ENCODE peak calls at places on chromosome 16, in eight cellular contexts. One of them, this sample, is unnamed.
A peak's percentile ranks its signal among the peaks of the same experiment; 100 is the strongest.

GRCh38 chr16:4869147-4869790 is 22.0 kb downstream of the UBN1 start:
- DNase-seq in hepatocyte: peak; percentile 56
- DNase-seq in putamen: no peak
- DNase-seq in activated T-helper 1 cell treated with Interleukin-2 at 50 U/mL for 16 hours: no peak
- DNase-seq in GDM1: no peak
- DNase-seq in Panc1: no peak
- DNase-seq in GM19239: no peak
- DNase-seq in nephron progenitor cell: no peak
- DNase-seq in this sample: no peak

GRCh38 chr16:31071861-31072260 is 2.2 kb downstream of the ZNF668 start:
- DNase-seq in hepatocyte: peak; percentile 12
- DNase-seq in putamen: no peak
- DNase-seq in activated T-helper 1 cell treated with Interleukin-2 at 50 U/mL for 16 hours: no peak
- DNase-seq in GDM1: no peak
- DNase-seq in Panc1: no peak
- DNase-seq in GM19239: no peak
- DNase-seq in nephron progenitor cell: no peak
- DNase-seq in this sample: peak; percentile 16

GRCh38 chr16:76932541-76933211 is 258.3 kb upstream of the MON1B start:
- DNase-seq in hepatocyte: no peak
- DNase-seq in putamen: no peak
- DNase-seq in activated T-helper 1 cell treated with Interleukin-2 at 50 U/mL for 16 hours: no peak
- DNase-seq in GDM1: no peak
- DNase-seq in Panc1: no peak
- DNase-seq in GM19239: no peak
- DNase-seq in nephron progenitor cell: no peak
- DNase-seq in this sample: no peak

GRCh38 chr16:89314357-89314756 is 96.9 kb downstream of the ZNF778 start:
- DNase-seq in hepatocyte: no peak
- DNase-seq in putamen: no peak
- DNase-seq in activated T-helper 1 cell treated with Interleukin-2 at 50 U/mL for 16 hours: peak; percentile 56
- DNase-seq in GDM1: no peak
- DNase-seq in Panc1: no peak
- DNase-seq in GM19239: no peak
- DNase-seq in nephron progenitor cell: no peak
- DNase-seq in this sample: no peak

GRCh38 chr16:84878770-84879169 is 59.0 kb downstream of the CRISPLD2 start:
- DNase-seq in hepatocyte: no peak
- DNase-seq in putamen: no peak
- DNase-seq in activated T-helper 1 cell treated with Interleukin-2 at 50 U/mL for 16 hours: no peak
- DNase-seq in GDM1: no peak
- DNase-seq in Panc1: no peak
- DNase-seq in GM19239: no peak
- DNase-seq in nephron progenitor cell: no peak
- DNase-seq in this sample: no peak

GRCh38 chr16:68776821-68777485 is 39.9 kb downstream of the CDH1 start:
- DNase-seq in hepatocyte: no peak
- DNase-seq in putamen: no peak
- DNase-seq in activated T-helper 1 cell treated with Interleukin-2 at 50 U/mL for 16 hours: no peak
- DNase-seq in GDM1: no peak
- DNase-seq in Panc1: no peak
- DNase-seq in GM19239: peak; percentile 32
- DNase-seq in nephron progenitor cell: no peak
- DNase-seq in this sample: no peak

GRCh38 chr16:55820615-55821014 is 12.3 kb downstream of the CES1 start:
- DNase-seq in hepatocyte: no peak
- DNase-seq in putamen: no peak
- DNase-seq in activated T-helper 1 cell treated with Interleukin-2 at 50 U/mL for 16 hours: no peak
- DNase-seq in GDM1: no peak
- DNase-seq in Panc1: no peak
- DNase-seq in GM19239: no peak
- DNase-seq in nephron progenitor cell: no peak
- DNase-seq in this sample: no peak

GRCh38 chr16:87657621-87658192 is 55.4 kb downstream of the JPH3 start:
- DNase-seq in hepatocyte: no peak
- DNase-seq in putamen: no peak
- DNase-seq in activated T-helper 1 cell treated with Interleukin-2 at 50 U/mL for 16 hours: no peak
- DNase-seq in GDM1: no peak
- DNase-seq in Panc1: no peak
- DNase-seq in GM19239: no peak
- DNase-seq in nephron progenitor cell: no peak
- DNase-seq in this sample: no peak

GRCh38 chr16:89453662-89454321 is 36.6 kb downstream of the ANKRD11 start:
- DNase-seq in hepatocyte: no peak
- DNase-seq in putamen: no peak
- DNase-seq in activated T-helper 1 cell treated with Interleukin-2 at 50 U/mL for 16 hours: no peak
- DNase-seq in GDM1: peak; percentile 17
- DNase-seq in Panc1: no peak
- DNase-seq in GM19239: no peak
- DNase-seq in nephron progenitor cell: no peak
- DNase-seq in this sample: no peak

GRCh38 chr16:50988441-50988840 is 162.6 kb downstream of the SALL1 start:
- DNase-seq in hepatocyte: no peak
- DNase-seq in putamen: no peak
- DNase-seq in activated T-helper 1 cell treated with Interleukin-2 at 50 U/mL for 16 hours: no peak
- DNase-seq in GDM1: no peak
- DNase-seq in Panc1: no peak
- DNase-seq in GM19239: no peak
- DNase-seq in nephron progenitor cell: no peak
- DNase-seq in this sample: no peak

GRCh38 chr16:89022051-89022836 is 45.2 kb upstream of the CBFA2T3 start:
- DNase-seq in hepatocyte: no peak
- DNase-seq in putamen: no peak
- DNase-seq in activated T-helper 1 cell treated with Interleukin-2 at 50 U/mL for 16 hours: no peak
- DNase-seq in GDM1: no peak
- DNase-seq in Panc1: no peak
- DNase-seq in GM19239: no peak
- DNase-seq in nephron progenitor cell: no peak
- DNase-seq in this sample: no peak

GRCh38 chr16:55508941-55509920 is at the start of gene LPCAT2:
- DNase-seq in hepatocyte: peak; percentile 94
- DNase-seq in putamen: peak; percentile 81
- DNase-seq in activated T-helper 1 cell treated with Interleukin-2 at 50 U/mL for 16 hours: no peak
- DNase-seq in GDM1: peak; percentile 51
- DNase-seq in Panc1: no peak
- DNase-seq in GM19239: no peak
- DNase-seq in nephron progenitor cell: peak; percentile 92
- DNase-seq in this sample: peak; percentile 90

GRCh38 chr16:30368122-30368791 is 2.0 kb downstream of the TBC1D10B start:
- DNase-seq in hepatocyte: peak; percentile 71
- DNase-seq in putamen: no peak
- DNase-seq in activated T-helper 1 cell treated with Interleukin-2 at 50 U/mL for 16 hours: no peak
- DNase-seq in GDM1: peak; percentile 26
- DNase-seq in Panc1: no peak
- DNase-seq in GM19239: no peak
- DNase-seq in nephron progenitor cell: no peak
- DNase-seq in this sample: no peak

GRCh38 chr16:87733190-87733589 is 32.6 kb downstream of the KLHDC4 start:
- DNase-seq in hepatocyte: no peak
- DNase-seq in putamen: no peak
- DNase-seq in activated T-helper 1 cell treated with Interleukin-2 at 50 U/mL for 16 hours: no peak
- DNase-seq in GDM1: no peak
- DNase-seq in Panc1: no peak
- DNase-seq in GM19239: no peak
- DNase-seq in nephron progenitor cell: no peak
- DNase-seq in this sample: no peak

GRCh38 chr16:55543470-55543869 is 23.0 kb upstream of the CAPNS2 start:
- DNase-seq in hepatocyte: peak; percentile 44
- DNase-seq in putamen: peak; percentile 39
- DNase-seq in activated T-helper 1 cell treated with Interleukin-2 at 50 U/mL for 16 hours: no peak
- DNase-seq in GDM1: no peak
- DNase-seq in Panc1: no peak
- DNase-seq in GM19239: no peak
- DNase-seq in nephron progenitor cell: no peak
- DNase-seq in this sample: peak; percentile 40

GRCh38 chr16:4114257-4115208 is 1.7 kb downstream of the ADCY9 start:
- DNase-seq in hepatocyte: no peak
- DNase-seq in putamen: no peak
- DNase-seq in activated T-helper 1 cell treated with Interleukin-2 at 50 U/mL for 16 hours: no peak
- DNase-seq in GDM1: no peak
- DNase-seq in Panc1: no peak
- DNase-seq in GM19239: no peak
- DNase-seq in nephron progenitor cell: no peak
- DNase-seq in this sample: no peak